ENCODE peak calls at places on chromosome 16, in five cellular contexts. R is HepG2, U is HL-60, K is K562, Q is GM12878. O is an unnamed sample.

GRCh38 chr16:4415538-4416199 is 727 bp downstream of the CORO7 start:
- DNase-seq in U (peak; percentile 89), R (peak; percentile 16), Q (no peak), K (peak; percentile 74), O (peak; percentile 77)

GRCh38 chr16:3187798-3188674 is at the start of gene OR1F1:
- DNase-seq in Q (no peak), R (peak; percentile 71), K (no peak), U (no peak), O (peak; percentile 78)

GRCh38 chr16:48613061-48613957 is 3.3 kb upstream of the N4BP1 start:
- DNase-seq in R (peak; percentile 76), Q (no peak), U (peak; percentile 60), K (no peak), O (no peak)

GRCh38 chr16:48194828-48195566 is 39.2 kb upstream of the ABCC12 start:
- DNase-seq in K (no peak), R (peak; percentile 86), Q (no peak), U (peak; percentile 8), O (no peak)

GRCh38 chr16:2609827-2610470 is 72.1 kb downstream of the PDPK1 start:
- DNase-seq in K (no peak), Q (no peak), U (no peak), R (no peak), O (no peak)

GRCh38 chr16:79090966-79091365 is 509.6 kb downstream of the MAF start:
- DNase-seq in U (no peak), R (no peak), Q (no peak), K (no peak), O (no peak)

GRCh38 chr16:25783226-25783625 is 91.5 kb downstream of the HS3ST4 start:
- DNase-seq in K (no peak), Q (no peak), U (no peak), R (no peak), O (no peak)

GRCh38 chr16:88322500-88322970 is 60.2 kb upstream of the ZNF469 start:
- DNase-seq in Q (no peak), K (no peak), R (no peak), U (no peak), O (no peak)

GRCh38 chr16:3564889-3565141 is 12.4 kb downstream of the NLRC3 start:
- DNase-seq in U (no peak), Q (no peak), R (no peak), K (no peak), O (no peak)

GRCh38 chr16:10003486-10003885 is 178.7 kb downstream of the GRIN2A start:
- DNase-seq in U (no peak), K (no peak), R (no peak), Q (no peak), O (no peak)

GRCh38 chr16:6038966-6039530 is 941.5 kb upstream of the EEF2KMT start:
- DNase-seq in Q (no peak), K (no peak), R (no peak), U (no peak), O (peak; percentile 24)

GRCh38 chr16:4664538-4665418 is 28.6 kb upstream of the NUDT16L1 start:
- DNase-seq in U (peak; percentile 89), Q (no peak), R (peak; percentile 75), K (no peak), O (no peak)

GRCh38 chr16:87681990-87682570 is 79.8 kb downstream of the JPH3 start:
- DNase-seq in K (peak; percentile 63), U (no peak), Q (no peak), R (peak; percentile 42), O (no peak)

GRCh38 chr16:6020162-6020980 is 922.8 kb upstream of the EEF2KMT start:
- DNase-seq in U (no peak), K (no peak), R (no peak), Q (no peak), O (peak; percentile 67)

GRCh38 chr16:86772231-86772510 is 193.8 kb downstream of the FOXL1 start:
- DNase-seq in U (no peak), K (no peak), Q (no peak), R (no peak), O (no peak)

GRCh38 chr16:12675852-12676251 is 127.8 kb downstream of the CPPED1 start:
- DNase-seq in U (no peak), K (peak; percentile 33), R (no peak), Q (no peak), O (no peak)

GRCh38 chr16:58339452-58339938 is 44.7 kb upstream of the PRSS54 start:
- DNase-seq in K (no peak), U (no peak), R (peak; percentile 41), Q (no peak), O (peak; percentile 47)

GRCh38 chr16:5056347-5056746 is 9.4 kb downstream of the C16orf89 start:
- DNase-seq in K (peak; percentile 63), Q (no peak), R (peak; percentile 65), U (peak; percentile 53), O (peak; percentile 71)

GRCh38 chr16:3745751-3746355 is 28.5 kb upstream of the TRAP1 start:
- DNase-seq in R (no peak), K (no peak), Q (no peak), U (no peak), O (no peak)

DNA sequence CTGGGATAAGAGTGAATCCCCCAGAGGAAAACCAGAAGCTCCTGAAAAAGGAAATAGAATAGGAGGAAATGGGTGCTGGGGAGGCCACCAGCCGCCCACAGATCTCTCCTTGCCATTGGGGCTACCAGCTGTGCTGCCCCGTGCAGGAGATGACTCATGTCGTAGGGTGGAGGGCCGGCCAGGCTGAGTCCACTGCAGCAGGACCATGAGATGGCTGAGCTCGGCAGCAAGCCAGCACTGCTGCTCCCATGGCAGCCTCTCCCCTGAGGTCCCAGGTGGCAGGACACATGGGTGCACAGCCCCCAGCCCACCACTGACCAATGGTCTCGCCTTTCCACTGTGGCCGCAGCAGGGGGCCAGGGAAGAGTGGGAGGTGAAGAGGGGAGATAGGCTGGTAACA is 95.5 kb downstream of the GNAO1 start:
- DNase-seq in U (no peak), Q (no peak), R (no peak), K (no peak), O (no peak)
- TF ChIP-seq GABPA in U (no peak), Q (no peak), R (no peak), K (no peak), O (no peak)

GRCh38 chr16:22912654-22913053 is 98.7 kb downstream of the HS3ST2 start:
- DNase-seq in Q (no peak), U (no peak), K (no peak), R (no peak), O (no peak)

DNA sequence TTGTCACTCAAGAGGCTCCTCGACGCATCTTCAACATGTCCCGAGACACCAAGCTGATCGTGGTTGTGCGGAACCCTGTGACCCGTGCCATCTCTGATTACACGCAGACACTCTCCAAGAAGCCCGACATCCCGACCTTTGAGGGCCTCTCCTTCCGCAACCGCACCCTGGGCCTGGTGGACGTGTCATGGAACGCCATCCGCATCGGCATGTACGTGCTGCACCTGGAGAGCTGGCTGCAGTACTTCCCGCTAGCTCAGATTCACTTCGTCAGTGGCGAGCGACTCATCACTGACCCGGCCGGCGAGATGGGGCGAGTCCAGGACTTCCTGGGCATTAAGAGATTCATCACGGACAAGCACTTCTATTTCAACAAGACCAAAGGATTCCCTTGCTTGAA is 101.0 kb downstream of the HS3ST2 start:
- DNase-seq in Q (no peak), U (no peak), K (no peak), R (no peak), O (no peak)
- TF ChIP-seq GABPA in Q (no peak), U (no peak), K (no peak), R (no peak), O (no peak)

DNA sequence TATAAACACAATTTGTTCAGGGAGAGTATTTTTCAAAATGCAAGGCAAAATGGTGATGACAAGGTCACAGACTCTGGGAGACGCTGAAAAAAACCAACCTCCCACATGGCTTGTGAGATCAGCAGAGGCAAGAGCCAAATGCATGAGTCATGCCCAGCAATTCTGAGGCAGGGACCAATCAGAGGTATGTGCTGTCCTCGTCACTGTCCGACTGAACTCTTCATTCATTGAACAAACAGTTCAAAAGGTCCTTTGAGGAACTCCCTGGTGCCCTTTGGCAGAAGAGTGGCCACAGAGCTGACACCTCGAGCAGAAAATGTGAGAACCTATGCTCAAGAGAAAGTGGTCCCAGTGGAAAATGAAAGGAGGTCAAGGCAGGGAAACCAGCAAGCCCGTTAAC is 51.0 kb downstream of the CDH11 start:
- DNase-seq in U (no peak), Q (no peak), K (no peak), R (peak; percentile 70), O (peak; percentile 15)
- TF ChIP-seq GABPA in U (no peak), Q (no peak), K (no peak), R (no peak), O (no peak)

DNA sequence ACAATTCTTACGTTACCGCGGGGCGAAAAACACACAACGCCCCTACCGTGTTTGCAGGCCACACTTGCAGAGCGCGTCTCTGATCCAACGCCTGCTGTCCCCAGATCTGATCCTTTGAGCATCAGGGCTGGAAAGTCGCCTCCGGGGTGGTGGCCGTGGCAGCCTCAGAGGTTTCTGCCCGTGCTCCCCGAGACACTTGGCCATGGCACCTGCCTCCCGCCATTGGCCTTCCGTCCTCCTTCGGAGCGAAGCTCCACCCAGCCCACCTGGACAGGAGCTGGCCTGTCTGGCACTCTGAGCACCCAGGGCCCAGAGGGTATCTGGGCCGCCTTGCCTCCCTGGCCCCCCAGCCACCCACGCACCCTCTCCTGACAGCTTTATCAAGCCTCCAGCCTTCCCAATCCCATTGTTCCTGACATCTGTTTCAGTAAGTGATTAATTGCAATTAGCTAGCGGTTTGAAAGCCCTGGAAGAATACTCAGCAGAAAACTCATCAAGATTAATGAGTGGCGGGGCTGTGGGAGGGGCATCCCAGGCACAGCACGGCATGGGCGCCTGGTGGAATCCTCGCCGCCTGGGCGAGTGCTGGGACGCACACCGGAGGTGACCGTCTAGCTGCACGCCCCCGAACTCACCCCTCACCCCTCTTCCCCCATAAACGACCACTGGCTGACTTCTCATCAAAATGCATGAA is 181.5 kb upstream of the GSE1 start:
- DNase-seq in U (no peak), K (no peak), Q (no peak), R (no peak), O (peak; percentile 72)
- TF ChIP-seq GABPA in U (no peak), K (no peak), Q (no peak), R (no peak), O (no peak)

DNA sequence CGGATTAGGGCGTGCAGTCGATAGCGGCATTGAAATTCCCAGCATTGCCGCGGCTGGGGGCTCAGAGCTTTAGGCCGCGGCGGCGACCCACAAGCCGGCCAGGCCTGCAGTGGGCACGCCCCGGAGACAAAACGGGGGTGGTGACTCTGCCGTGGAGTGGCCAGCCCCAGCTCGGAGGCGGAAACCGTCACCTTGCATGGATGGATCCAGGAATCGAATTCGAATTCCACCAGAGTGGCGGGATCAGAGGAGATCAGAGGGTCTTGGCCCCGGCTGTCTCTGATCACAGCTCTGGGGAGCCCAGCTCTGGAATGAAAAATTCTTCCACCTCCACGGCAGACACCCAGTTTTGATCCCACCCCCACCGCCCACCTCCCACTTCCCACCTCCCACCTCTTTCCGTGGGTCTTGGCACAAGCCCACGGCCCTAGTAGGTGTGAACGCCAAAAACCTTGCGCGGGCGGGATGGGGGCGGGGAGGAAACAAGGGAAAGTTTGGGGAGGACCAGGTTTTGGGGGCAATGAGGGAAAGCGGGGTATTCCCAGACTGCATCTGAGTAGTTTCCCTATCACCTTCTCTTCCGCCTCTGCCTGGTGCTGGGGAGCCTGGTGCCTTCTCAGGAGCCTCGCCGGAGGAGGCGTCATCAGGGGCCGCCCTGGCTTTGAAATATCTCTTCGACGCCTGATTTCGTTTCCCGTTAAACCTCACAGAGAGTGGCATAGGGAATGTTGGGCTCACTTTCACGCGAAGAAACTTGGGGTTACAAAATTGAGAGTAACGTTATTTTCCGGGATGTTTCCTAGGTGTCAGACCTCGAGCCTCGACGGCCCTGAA is 1.4 kb upstream of the IRX3 start:
- DNase-seq in Q (no peak), R (no peak), U (no peak), K (no peak), O (no peak)
- TF ChIP-seq GABPA in Q (no peak), R (no peak), U (no peak), K (no peak), O (no peak)

GRCh38 chr16:66481943-66482390 is 54.9 kb downstream of the BEAN1 start:
- DNase-seq in R (no peak), U (no peak), K (no peak), Q (no peak), O (no peak)
- TF ChIP-seq GABPA in R (no peak), U (no peak), K (no peak), Q (no peak), O (no peak)

O was measured in SK-N-SH.